ENCODE peak calls at places on chromosomes 4 and X, in six cellular contexts. One of them, this sample, is unnamed.

GRCh38 chr4:28879900-28880299 is 1840.3 kb upstream of the PCDH7 start:
- DNase-seq in sigmoid colon: no peak
- DNase-seq in uterus: no peak
- DNase-seq in body of pancreas: no peak
- DNase-seq in HCT116: no peak
- DNase-seq in adrenal gland: no peak
- DNase-seq in this sample: no peak

GRCh38 chrX:109889289-109890006 is 113.5 kb upstream of the TMEM164 start:
- DNase-seq in HCT116: no peak
- DNase-seq in adrenal gland: no peak
- DNase-seq in sigmoid colon: no peak
- DNase-seq in uterus: no peak
- DNase-seq in body of pancreas: peak; percentile 7
- DNase-seq in this sample: no peak

GRCh38 chr4:7021930-7022658 is 21.1 kb upstream of the TADA2B start:
- DNase-seq in sigmoid colon: no peak
- DNase-seq in adrenal gland: peak; percentile 88
- DNase-seq in HCT116: no peak
- DNase-seq in body of pancreas: no peak
- DNase-seq in uterus: no peak
- DNase-seq in this sample: no peak

GRCh38 chrX:28205126-28205525 is 223.9 kb upstream of the DCAF8L1 start:
- DNase-seq in adrenal gland: no peak
- DNase-seq in HCT116: no peak
- DNase-seq in sigmoid colon: no peak
- DNase-seq in body of pancreas: no peak
- DNase-seq in uterus: no peak
- DNase-seq in this sample: no peak

GRCh38 chrX:43892471-43892870 is 10.2 kb upstream of the MAOB start:
- DNase-seq in HCT116: no peak
- DNase-seq in sigmoid colon: no peak
- DNase-seq in body of pancreas: no peak
- DNase-seq in uterus: no peak
- DNase-seq in adrenal gland: no peak
- DNase-seq in this sample: no peak

GRCh38 chr4:72887152-72887551 is 182.4 kb downstream of the COX18 start:
- DNase-seq in HCT116: no peak
- DNase-seq in body of pancreas: no peak
- DNase-seq in adrenal gland: no peak
- DNase-seq in sigmoid colon: no peak
- DNase-seq in uterus: no peak
- DNase-seq in this sample: no peak

GRCh38 chrX:27715610-27716009 is 92.2 kb upstream of the MAGEB10 start:
- DNase-seq in uterus: no peak
- DNase-seq in HCT116: no peak
- DNase-seq in sigmoid colon: no peak
- DNase-seq in adrenal gland: no peak
- DNase-seq in body of pancreas: no peak
- DNase-seq in this sample: no peak

GRCh38 chr4:187387709-187388108 is 607.9 kb upstream of the ZFP42 start:
- DNase-seq in adrenal gland: no peak
- DNase-seq in sigmoid colon: no peak
- DNase-seq in uterus: no peak
- DNase-seq in body of pancreas: no peak
- DNase-seq in HCT116: no peak
- DNase-seq in this sample: no peak

GRCh38 chrX:133544105-133544504 is 128.8 kb upstream of the GPC4 start:
- DNase-seq in adrenal gland: no peak
- DNase-seq in uterus: peak; percentile 31
- DNase-seq in sigmoid colon: no peak
- DNase-seq in HCT116: peak; percentile 67
- DNase-seq in body of pancreas: peak; percentile 68
- DNase-seq in this sample: no peak

GRCh38 chr4:88818650-88819470 is 121.2 kb upstream of the NAP1L5 start:
- DNase-seq in HCT116: peak; percentile 31
- DNase-seq in adrenal gland: peak; percentile 77
- DNase-seq in body of pancreas: peak; percentile 64
- DNase-seq in uterus: peak; percentile 41
- DNase-seq in sigmoid colon: peak; percentile 75
- DNase-seq in this sample: peak; percentile 41

GRCh38 chrX:23374291-23374690 is 39.6 kb downstream of the PTCHD1 start:
- DNase-seq in adrenal gland: no peak
- DNase-seq in HCT116: no peak
- DNase-seq in uterus: no peak
- DNase-seq in sigmoid colon: no peak
- DNase-seq in body of pancreas: no peak
- DNase-seq in this sample: no peak

GRCh38 chr4:7154351-7154981 is 37.9 kb upstream of the SORCS2 start:
- DNase-seq in sigmoid colon: peak; percentile 50
- DNase-seq in body of pancreas: no peak
- DNase-seq in adrenal gland: no peak
- DNase-seq in HCT116: no peak
- DNase-seq in uterus: no peak
- DNase-seq in this sample: no peak

GRCh38 chr4:126957555-126958440 is 675.0 kb upstream of the INTU start:
- DNase-seq in body of pancreas: no peak
- DNase-seq in HCT116: no peak
- DNase-seq in uterus: no peak
- DNase-seq in adrenal gland: no peak
- DNase-seq in sigmoid colon: no peak
- DNase-seq in this sample: no peak

GRCh38 chrX:33134164-33134563 is 77.2 kb downstream of the DMD start:
- DNase-seq in body of pancreas: no peak
- DNase-seq in HCT116: no peak
- DNase-seq in adrenal gland: no peak
- DNase-seq in uterus: no peak
- DNase-seq in sigmoid colon: no peak
- DNase-seq in this sample: no peak
- H3K4me1 ChIP-seq in body of pancreas: no peaks in the 10 kb centered on the region
- H3K4me1 ChIP-seq in HCT116: no peaks in the 10 kb centered on the region
- H3K4me1 ChIP-seq in adrenal gland: no peaks in the 10 kb centered on the region
- H3K4me1 ChIP-seq in uterus: no peaks in the 10 kb centered on the region
- H3K4me1 ChIP-seq in sigmoid colon: peaks cover 22% of the 10 kb centered on the region
- H3K4me1 ChIP-seq in this sample: no peaks in the 10 kb centered on the region

GRCh38 chr4:48949086-48949485 is 37.0 kb upstream of the CWH43 start:
- DNase-seq in uterus: no peak
- DNase-seq in body of pancreas: no peak
- DNase-seq in HCT116: no peak
- DNase-seq in adrenal gland: no peak
- DNase-seq in sigmoid colon: no peak
- DNase-seq in this sample: no peak

GRCh38 chr4:48958582-48958981 is 27.5 kb upstream of the CWH43 start:
- DNase-seq in adrenal gland: no peak
- DNase-seq in HCT116: no peak
- DNase-seq in uterus: no peak
- DNase-seq in body of pancreas: no peak
- DNase-seq in sigmoid colon: no peak
- DNase-seq in this sample: no peak

GRCh38 chr4:48949518-48950207 is 36.4 kb upstream of the CWH43 start:
- DNase-seq in body of pancreas: no peak
- DNase-seq in sigmoid colon: no peak
- DNase-seq in adrenal gland: no peak
- DNase-seq in uterus: no peak
- DNase-seq in HCT116: no peak
- DNase-seq in this sample: no peak

DNA sequence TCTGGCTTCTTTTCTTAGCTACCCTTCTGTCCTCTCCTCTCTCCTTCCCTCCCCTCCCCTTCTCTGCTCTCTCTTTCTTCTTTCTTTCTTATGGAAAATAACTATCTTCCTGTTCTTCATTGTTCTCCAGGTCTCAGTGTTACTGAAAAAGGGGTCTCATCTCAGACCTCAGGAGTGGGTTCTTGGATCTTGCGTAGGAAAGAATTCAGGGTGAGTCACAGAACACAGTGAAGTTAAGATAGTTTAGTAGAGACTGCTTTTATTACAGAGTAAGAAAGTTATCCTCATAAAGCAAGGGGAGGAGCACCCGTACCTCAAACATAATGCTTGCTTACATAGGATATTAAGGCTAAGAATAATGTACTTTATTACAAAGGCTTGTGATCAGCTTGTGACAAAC is 31.8 kb upstream of the CWH43 start:
- DNase-seq in adrenal gland: no peak
- DNase-seq in body of pancreas: no peak
- DNase-seq in uterus: no peak
- DNase-seq in sigmoid colon: no peak
- DNase-seq in HCT116: no peak
- DNase-seq in this sample: no peak
- H3K4me3 ChIP-seq in adrenal gland: no peak overlapping the region
- H3K4me3 ChIP-seq in body of pancreas: no peak overlapping the region
- H3K4me3 ChIP-seq in uterus: no peak overlapping the region
- H3K4me3 ChIP-seq in sigmoid colon: no peak overlapping the region
- H3K4me3 ChIP-seq in HCT116: no peak overlapping the region
- H3K4me3 ChIP-seq in this sample: no peak overlapping the region

DNA sequence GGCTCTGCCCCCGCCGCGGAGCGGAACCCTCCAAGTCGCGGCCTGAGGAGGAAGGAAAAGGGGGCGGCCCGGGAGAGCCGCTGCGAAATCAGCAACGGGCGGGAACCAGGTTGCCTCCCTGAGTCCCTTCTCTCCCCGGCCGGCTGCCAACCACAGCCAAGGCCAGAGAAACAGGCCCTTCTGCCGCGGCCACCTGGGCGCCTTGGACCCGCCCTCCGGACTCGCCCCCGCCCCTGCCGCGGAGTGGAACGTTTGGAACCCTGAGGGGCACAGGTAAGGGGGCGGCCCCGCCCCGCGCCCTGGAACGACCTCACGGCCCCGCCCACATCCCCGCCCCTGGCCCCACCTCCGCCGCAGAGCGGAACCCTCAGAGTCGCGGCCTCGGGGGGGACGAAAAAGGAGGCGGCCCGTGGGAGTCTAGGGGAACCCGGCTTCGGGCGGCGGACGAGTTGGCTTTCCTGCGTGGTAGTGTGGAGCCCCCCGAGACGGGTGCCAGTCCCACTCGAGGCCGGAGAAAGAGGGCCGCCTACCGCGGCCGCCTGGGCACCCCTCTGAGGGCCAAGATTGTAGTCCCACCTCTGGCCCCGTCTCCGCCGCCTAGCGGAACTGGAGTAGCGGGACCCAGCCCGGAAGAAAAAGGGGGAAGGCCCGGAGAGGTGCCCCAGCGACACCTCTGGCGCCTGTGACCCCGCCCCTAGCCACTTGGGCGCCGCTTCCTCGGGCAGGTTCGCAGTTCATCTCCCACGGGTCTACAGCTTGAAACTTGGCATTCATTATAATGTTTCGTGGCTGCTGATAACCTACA is 669 bp upstream of the PHKA2 start:
- DNase-seq in HCT116: peak; percentile 62
- DNase-seq in sigmoid colon: peak; percentile 89
- DNase-seq in uterus: peak; percentile 78
- DNase-seq in body of pancreas: peak; percentile 88
- DNase-seq in adrenal gland: peak; percentile 84
- DNase-seq in this sample: peak; percentile 76
- TF ChIP-seq POLR2A in HCT116: peak; percentile 50
- TF ChIP-seq POLR2A in sigmoid colon: no peak
- TF ChIP-seq POLR2A in uterus: no peak
- TF ChIP-seq POLR2A in body of pancreas: peak; percentile 47
- TF ChIP-seq POLR2A in adrenal gland: peak; percentile 24
- TF ChIP-seq POLR2A in this sample: peak; percentile 11

GRCh38 chr4:158821228-158822009 is 52.6 kb downstream of the FNIP2 start:
- DNase-seq in HCT116: no peak
- DNase-seq in uterus: no peak
- DNase-seq in body of pancreas: no peak
- DNase-seq in adrenal gland: no peak
- DNase-seq in sigmoid colon: no peak
- DNase-seq in this sample: no peak
- H3K4me1 ChIP-seq in HCT116: no peaks in the 10 kb centered on the region
- H3K4me1 ChIP-seq in uterus: no peaks in the 10 kb centered on the region
- H3K4me1 ChIP-seq in body of pancreas: peaks cover 89% of the 10 kb centered on the region
- H3K4me1 ChIP-seq in adrenal gland: peaks cover 6% of the 10 kb centered on the region
- H3K4me1 ChIP-seq in sigmoid colon: peaks cover 71% of the 10 kb centered on the region
- H3K4me1 ChIP-seq in this sample: peaks cover 2% of the 10 kb centered on the region

GRCh38 chr4:173516621-173517612 is 13.1 kb downstream of the HAND2 start:
- DNase-seq in body of pancreas: no peak
- DNase-seq in uterus: no peak
- DNase-seq in sigmoid colon: peak; percentile 83
- DNase-seq in HCT116: no peak
- DNase-seq in adrenal gland: peak; percentile 53
- DNase-seq in this sample: peak; percentile 45
- H3K4me3 ChIP-seq in body of pancreas: no peak overlapping the region
- H3K4me3 ChIP-seq in uterus: peak overlapping the region; percentile 7
- H3K4me3 ChIP-seq in sigmoid colon: peak overlapping the region; percentile 55
- H3K4me3 ChIP-seq in HCT116: no peak overlapping the region
- H3K4me3 ChIP-seq in adrenal gland: no peak overlapping the region
- H3K4me3 ChIP-seq in this sample: peak overlapping the region; percentile 1